ENCODE peak calls at places on chromosomes 12 and 14, in four cellular contexts. One of them, this sample, is unnamed.

GRCh38 chr14:66395300-66395699 is 90.9 kb upstream of the CCDC196 start:
- DNase-seq in lower leg skin: no peak
- DNase-seq in suprapubic skin: no peak
- DNase-seq in GM12892: no peak
- DNase-seq in this sample: no peak

GRCh38 chr12:67920432-67920831 is 68.8 kb upstream of the IFNG-AS1 start:
- DNase-seq in GM12892: no peak
- DNase-seq in lower leg skin: no peak
- DNase-seq in suprapubic skin: no peak
- DNase-seq in this sample: no peak

GRCh38 chr12:15886372-15887042 is 4.3 kb downstream of the STRAP start:
- DNase-seq in lower leg skin: no peak
- DNase-seq in GM12892: no peak
- DNase-seq in suprapubic skin: no peak
- DNase-seq in this sample: no peak

GRCh38 chr14:36091096-36091495 is 85.4 kb downstream of the PTCSC3 start:
- DNase-seq in suprapubic skin: no peak
- DNase-seq in lower leg skin: no peak
- DNase-seq in GM12892: no peak
- DNase-seq in this sample: peak

GRCh38 chr12:46585854-46586621 is 213.5 kb upstream of the SLC38A2 start:
- DNase-seq in lower leg skin: no peak
- DNase-seq in suprapubic skin: no peak
- DNase-seq in GM12892: no peak
- DNase-seq in this sample: peak

GRCh38 chr12:120252071-120252906 is 13.2 kb downstream of the PXN start:
- DNase-seq in lower leg skin: peak
- DNase-seq in GM12892: no peak
- DNase-seq in suprapubic skin: no peak
- DNase-seq in this sample: no peak

GRCh38 chr12:95318071-95318545 is 100.5 kb downstream of the VEZT start:
- DNase-seq in lower leg skin: no peak
- DNase-seq in suprapubic skin: no peak
- DNase-seq in GM12892: no peak
- DNase-seq in this sample: no peak

GRCh38 chr14:89033756-89034155 is 209.3 kb downstream of the TTC8 start:
- DNase-seq in suprapubic skin: no peak
- DNase-seq in GM12892: no peak
- DNase-seq in lower leg skin: no peak
- DNase-seq in this sample: peak

GRCh38 chr12:132797820-132798570 is 30.7 kb downstream of the GOLGA3 start:
- DNase-seq in GM12892: no peak
- DNase-seq in lower leg skin: no peak
- DNase-seq in suprapubic skin: no peak
- DNase-seq in this sample: no peak

GRCh38 chr14:93135399-93135798 is 19.7 kb upstream of the ITPK1 start:
- DNase-seq in suprapubic skin: no peak
- DNase-seq in lower leg skin: no peak
- DNase-seq in GM12892: no peak
- DNase-seq in this sample: peak

GRCh38 chr14:20332386-20332945 is 613 bp downstream of the CCNB1IP1 start:
- DNase-seq in GM12892: no peak
- DNase-seq in suprapubic skin: no peak
- DNase-seq in lower leg skin: no peak
- DNase-seq in this sample: peak

GRCh38 chr12:109489016-109489954 is 11.9 kb downstream of the UBE3B start:
- DNase-seq in GM12892: no peak
- DNase-seq in lower leg skin: no peak
- DNase-seq in suprapubic skin: no peak
- DNase-seq in this sample: no peak

GRCh38 chr12:116856729-116857128 is 24.5 kb downstream of the HRK start:
- DNase-seq in lower leg skin: no peak
- DNase-seq in GM12892: no peak
- DNase-seq in suprapubic skin: no peak
- DNase-seq in this sample: no peak

GRCh38 chr14:37195327-37195726 is 2.4 kb upstream of the MIPOL1 start:
- DNase-seq in GM12892: no peak
- DNase-seq in suprapubic skin: no peak
- DNase-seq in lower leg skin: no peak
- DNase-seq in this sample: no peak

GRCh38 chr14:37198273-37198598 is 499 bp downstream of the MIPOL1 start:
- DNase-seq in lower leg skin: no peak
- DNase-seq in suprapubic skin: no peak
- DNase-seq in GM12892: no peak
- DNase-seq in this sample: no peak

GRCh38 chr14:37198907-37199306 is 1.2 kb downstream of the MIPOL1 start:
- DNase-seq in suprapubic skin: no peak
- DNase-seq in GM12892: no peak
- DNase-seq in lower leg skin: no peak
- DNase-seq in this sample: no peak

GRCh38 chr14:37196604-37197420 is 925 bp upstream of the MIPOL1 start:
- DNase-seq in suprapubic skin: no peak
- DNase-seq in GM12892: no peak
- DNase-seq in lower leg skin: no peak
- DNase-seq in this sample: no peak

GRCh38 chr14:37197421-37198272 is at the start of gene MIPOL1:
- DNase-seq in lower leg skin: peak
- DNase-seq in GM12892: no peak
- DNase-seq in suprapubic skin: peak
- DNase-seq in this sample: peak
- TF ChIP-seq POLR2A in lower leg skin: no peak
- TF ChIP-seq POLR2A in GM12892: no peak
- TF ChIP-seq POLR2A in suprapubic skin: no peak
- TF ChIP-seq POLR2A in this sample: peak

DNA sequence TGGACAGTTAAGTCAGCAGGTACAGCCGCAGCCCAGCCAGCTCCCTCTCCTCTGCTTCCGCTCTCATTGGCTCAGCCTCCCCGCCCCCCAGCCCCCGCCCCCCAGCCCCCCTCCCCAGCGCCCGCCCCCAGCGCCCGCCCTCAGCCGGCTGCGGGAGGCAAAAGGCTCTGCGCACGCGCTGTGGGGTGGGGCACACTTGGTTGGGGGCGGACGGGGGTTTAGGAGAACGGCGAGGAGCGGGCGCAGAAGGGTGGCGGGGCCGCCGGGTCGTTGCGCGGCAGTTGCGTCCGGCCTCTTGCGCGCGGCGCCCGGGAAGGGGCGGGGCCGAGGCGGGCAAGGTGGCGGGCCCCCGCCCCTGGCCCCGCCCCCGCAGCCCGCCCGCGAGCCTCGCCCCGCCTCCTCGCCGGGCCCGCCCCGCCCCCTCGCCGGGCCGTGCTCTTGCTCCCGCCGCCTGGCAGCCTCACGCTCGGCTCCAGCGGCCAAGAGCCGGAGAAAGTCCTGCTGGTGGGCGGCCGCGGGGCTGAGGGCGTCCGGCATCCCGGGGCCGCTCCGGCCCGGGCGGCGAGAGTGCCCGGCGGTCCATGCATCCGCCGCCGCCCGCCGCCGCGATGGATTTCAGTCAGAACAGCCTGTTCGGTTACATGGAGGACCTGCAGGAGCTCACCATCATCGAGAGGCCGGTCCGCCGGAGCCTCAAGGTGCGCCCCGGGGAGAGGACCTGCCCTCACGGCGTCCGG is at the start of gene PPP4R4:
- DNase-seq in GM12892: peak
- DNase-seq in lower leg skin: peak
- DNase-seq in suprapubic skin: peak
- DNase-seq in this sample: peak
- TF ChIP-seq POLR2A in GM12892: no peak
- TF ChIP-seq POLR2A in lower leg skin: no peak
- TF ChIP-seq POLR2A in suprapubic skin: no peak
- TF ChIP-seq POLR2A in this sample: no peak

DNA sequence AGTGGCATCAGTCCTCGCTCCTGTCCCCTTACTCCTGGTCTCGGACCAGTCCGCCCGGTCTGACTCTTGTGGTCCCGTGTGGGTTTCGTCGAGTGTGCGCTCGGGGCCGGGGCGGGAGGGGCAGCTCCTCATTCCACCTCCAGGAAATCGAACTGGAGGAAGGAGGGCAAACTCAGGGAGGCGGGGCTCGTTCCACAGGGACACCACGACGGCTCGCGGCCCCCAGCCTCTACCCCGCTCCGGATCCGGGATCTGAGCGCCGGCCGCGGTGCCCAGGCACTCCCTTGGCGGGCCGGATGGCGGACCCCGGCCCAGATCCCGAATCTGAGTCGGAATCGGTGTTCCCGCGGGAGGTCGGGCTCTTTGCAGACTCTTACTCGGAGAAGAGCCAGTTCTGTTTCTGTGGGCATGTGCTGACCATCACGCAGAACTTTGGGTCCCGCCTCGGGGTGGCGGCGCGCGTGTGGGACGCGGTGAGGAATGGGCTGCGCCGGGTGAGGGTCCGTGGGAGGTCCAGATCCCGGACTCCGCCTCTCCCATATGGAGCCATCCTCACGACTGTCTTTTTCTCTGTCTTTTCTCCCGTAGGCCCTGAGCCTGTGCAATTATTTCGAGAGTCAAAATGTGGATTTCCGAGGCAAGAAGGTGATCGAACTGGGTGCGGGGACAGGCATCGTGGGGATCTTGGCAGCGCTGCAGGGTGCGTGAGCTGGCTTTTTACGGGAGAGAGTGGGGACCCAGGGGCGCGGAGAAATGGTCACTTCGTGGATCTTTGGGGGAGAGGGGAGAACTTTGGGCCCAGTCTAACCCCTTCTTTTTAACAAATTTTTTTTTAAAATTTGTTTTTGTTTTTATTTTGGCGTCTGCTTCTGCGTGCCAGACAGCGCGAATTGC is at the start of gene EEF1AKMT3:
- DNase-seq in lower leg skin: peak
- DNase-seq in GM12892: peak
- DNase-seq in suprapubic skin: peak
- DNase-seq in this sample: peak
- TF ChIP-seq POLR2A in lower leg skin: no peak
- TF ChIP-seq POLR2A in GM12892: no peak
- TF ChIP-seq POLR2A in suprapubic skin: no peak
- TF ChIP-seq POLR2A in this sample: no peak

DNA sequence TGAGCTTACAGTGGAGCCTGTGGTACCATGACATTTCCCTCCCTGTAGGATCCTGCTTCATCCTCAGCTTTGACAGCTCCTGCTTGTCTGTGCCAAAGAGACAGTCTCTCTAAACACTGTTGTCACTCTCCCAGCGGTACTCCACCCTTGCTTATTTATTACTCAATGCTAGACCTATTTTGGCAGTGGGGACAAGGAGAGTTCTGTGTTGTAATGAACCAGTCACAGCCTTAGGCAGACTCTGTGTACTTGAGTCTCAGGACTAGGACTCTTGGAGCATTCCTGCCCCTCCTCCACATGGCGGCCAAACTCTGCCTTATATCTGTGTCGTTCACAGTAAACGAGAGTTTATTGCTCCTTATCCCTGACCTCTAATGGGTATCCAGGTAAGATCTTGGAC is 70.9 kb downstream of the PIK3C2G start:
- DNase-seq in GM12892: no peak
- DNase-seq in suprapubic skin: no peak
- DNase-seq in lower leg skin: peak
- DNase-seq in this sample: no peak
- TF ChIP-seq POLR2A in GM12892: no peak
- TF ChIP-seq POLR2A in suprapubic skin: no peak
- TF ChIP-seq POLR2A in lower leg skin: no peak
- TF ChIP-seq POLR2A in this sample: no peak

This sample was measured in body of pancreas.